ENCODE peak calls at places on chromosomes 6 and 20, in nine cellular contexts. N is CD8-positive, alpha-beta memory T cell; K is heart left ventricle; A is IMR-90; Y is pancreas; G is adrenal gland; V is CD4-positive, alpha-beta memory T cell; M is uterus; F is GM23248. P is an unnamed sample. For H3K4me1 and H3K36me3, the result is how much of the 10 kb centered on the place peaks cover.

GRCh38 chr20:43750774-43751166 is 24.0 kb upstream of the GTSF1L start:
- DNase-seq in K (no peak), V (no peak), A (no peak), M (no peak), G (no peak), N (no peak), F (no peak), Y (no peak), P (no peak)

GRCh38 chr20:4959582-4959981 is 41.7 kb downstream of the SLC23A2 start:
- DNase-seq in M (no peak), N (no peak), A (peak), Y (no peak), F (no peak), G (peak), V (no peak), K (no peak), P (no peak)

GRCh38 chr6:137033828-137034227 is 10.9 kb downstream of the IL20RA start:
- DNase-seq in N (peak), M (no peak), V (peak), K (no peak), Y (no peak), G (no peak), F (no peak), A (no peak), P (no peak)

GRCh38 chr6:168232989-168233874 is 86.3 kb downstream of the DACT2 start:
- DNase-seq in F (no peak), G (no peak), Y (no peak), K (no peak), M (no peak), N (no peak), V (no peak), A (no peak), P (no peak)

GRCh38 chr6:13427838-13428527 is 59.4 kb downstream of the GFOD1 start:
- DNase-seq in N (peak), V (peak), G (no peak), F (no peak), Y (no peak), M (no peak), A (no peak), K (no peak), P (no peak)

GRCh38 chr20:45972500-45973183 is 639 bp upstream of the ZNF335 start:
- DNase-seq in K (no peak), M (no peak), N (no peak), Y (no peak), G (no peak), V (no peak), F (peak), A (no peak), P (no peak)

GRCh38 chr6:133062077-133062476 is 179.1 kb upstream of the EYA4 start:
- DNase-seq in K (no peak), Y (no peak), N (no peak), G (no peak), M (no peak), V (no peak), F (peak), A (peak), P (no peak)

GRCh38 chr20:44092551-44093248 is 94.3 kb downstream of the JPH2 start:
- DNase-seq in A (peak), N (no peak), F (peak), M (no peak), V (peak), Y (no peak), G (no peak), K (no peak), P (no peak)

GRCh38 chr6:2971420-2972218 is at the start of gene SERPINB6:
- DNase-seq in N (peak), K (peak), G (peak), F (peak), Y (peak), M (peak), V (peak), A (peak), P (peak)

GRCh38 chr6:24321538-24322162 is 36.2 kb downstream of the DCDC2 start:
- DNase-seq in Y (no peak), A (no peak), N (no peak), K (no peak), G (no peak), V (no peak), F (peak), M (no peak), P (no peak)

GRCh38 chr6:127811939-127812338 is 88.9 kb downstream of the THEMIS start:
- DNase-seq in M (no peak), N (no peak), Y (no peak), K (no peak), F (no peak), A (no peak), V (no peak), G (no peak), P (no peak)

GRCh38 chr20:51869002-51869401 is 66.7 kb upstream of the SALL4 start:
- DNase-seq in M (no peak), Y (no peak), A (no peak), K (no peak), V (no peak), F (no peak), N (no peak), G (no peak), P (no peak)

GRCh38 chr6:4367643-4368042 is 232.3 kb upstream of the ECI2 start:
- DNase-seq in G (no peak), M (no peak), Y (no peak), V (no peak), N (no peak), A (no peak), F (no peak), K (no peak), P (no peak)

GRCh38 chr20:23832775-23833508 is 6.4 kb upstream of the CST2 start:
- DNase-seq in M (no peak), F (peak), V (no peak), Y (no peak), N (no peak), K (no peak), A (no peak), G (no peak), P (no peak)

GRCh38 chr6:165707067-165707853 is 44.2 kb upstream of the PDE10A start:
- DNase-seq in A (no peak), Y (no peak), M (no peak), G (no peak), V (no peak), N (no peak), K (no peak), F (no peak), P (no peak)

GRCh38 chr20:45399018-45399417 is 9.1 kb upstream of the DBNDD2 start:
- DNase-seq in M (no peak), Y (no peak), K (no peak), N (no peak), F (no peak), G (no peak), A (no peak), V (no peak), P (no peak)

GRCh38 chr6:10248378-10248843 is 166.5 kb downstream of the TFAP2A start:
- DNase-seq in M (no peak), A (peak), G (no peak), F (peak), Y (no peak), K (no peak), V (no peak), N (no peak), P (no peak)

GRCh38 chr20:47577271-47577670 is 75.6 kb downstream of the NCOA3 start:
- DNase-seq in K (no peak), A (no peak), M (no peak), G (no peak), N (no peak), Y (no peak), V (no peak), F (no peak), P (no peak)
- H3K4me1 ChIP-seq in K (half or more), A (under half), M (under half), G (under half), N (under half), Y (half or more), V (half or more), F (under half), P (under half)

GRCh38 chr20:3804781-3805180 is 8.7 kb downstream of the CDC25B start:
- DNase-seq in M (no peak), F (no peak), N (peak), A (no peak), V (no peak), G (no peak), Y (no peak), K (no peak), P (no peak)

GRCh38 chr20:3803289-3803688 is 7.2 kb downstream of the CDC25B start:
- DNase-seq in K (no peak), G (no peak), N (peak), Y (no peak), A (no peak), M (no peak), V (no peak), F (no peak), P (no peak)

GRCh38 chr20:3804254-3804751 is 8.2 kb downstream of the CDC25B start:
- DNase-seq in Y (no peak), G (no peak), M (no peak), V (no peak), K (no peak), A (no peak), F (no peak), N (peak), P (no peak)

GRCh38 chr20:3802524-3803239 is 6.6 kb downstream of the CDC25B start:
- DNase-seq in K (no peak), N (peak), V (no peak), F (no peak), A (no peak), Y (no peak), M (no peak), G (no peak), P (no peak)

DNA sequence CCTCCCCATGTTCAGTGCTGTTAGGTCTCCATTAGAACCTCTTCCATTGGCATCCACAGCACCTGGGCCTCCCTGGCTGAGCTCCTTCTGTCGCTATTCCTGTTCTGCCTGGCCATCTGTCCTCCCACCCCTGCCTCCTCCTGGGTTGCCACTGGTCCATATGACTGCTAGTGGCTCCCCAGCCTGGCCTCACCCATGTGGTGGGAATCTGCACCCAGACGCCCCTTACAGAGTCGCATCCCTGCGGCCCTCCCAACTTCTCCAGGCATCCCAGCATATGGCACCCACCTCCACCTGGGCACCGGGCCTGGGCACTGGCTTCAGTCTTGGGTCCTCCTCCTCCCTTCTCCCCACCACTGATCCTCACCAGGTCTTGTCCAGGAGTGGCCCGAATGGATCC is 7.7 kb downstream of the CDC25B start:
- DNase-seq in A (no peak), Y (no peak), M (no peak), F (no peak), G (no peak), V (no peak), K (no peak), N (peak), P (no peak)
- H3K36me3 ChIP-seq in A (half or more), Y (under half), M (under half), F (under half), G (under half), V (half or more), K (under half), N (half or more), P (under half)

GRCh38 chr6:15421945-15422733 is 176.3 kb downstream of the JARID2 start:
- DNase-seq in N (no peak), Y (no peak), G (no peak), M (no peak), K (no peak), F (no peak), A (no peak), V (no peak), P (no peak)

GRCh38 chr6:15419493-15419892 is 173.6 kb downstream of the JARID2 start:
- DNase-seq in N (no peak), F (no peak), Y (no peak), K (no peak), V (no peak), M (no peak), A (no peak), G (no peak), P (no peak)

GRCh38 chr6:15417811-15418210 is 171.9 kb downstream of the JARID2 start:
- DNase-seq in A (peak), V (no peak), N (no peak), F (peak), K (no peak), G (no peak), Y (no peak), M (no peak), P (no peak)

GRCh38 chr6:15423286-15423957 is 177.6 kb downstream of the JARID2 start:
- DNase-seq in G (no peak), N (no peak), A (no peak), M (no peak), K (no peak), F (peak), V (no peak), Y (no peak), P (no peak)

DNA sequence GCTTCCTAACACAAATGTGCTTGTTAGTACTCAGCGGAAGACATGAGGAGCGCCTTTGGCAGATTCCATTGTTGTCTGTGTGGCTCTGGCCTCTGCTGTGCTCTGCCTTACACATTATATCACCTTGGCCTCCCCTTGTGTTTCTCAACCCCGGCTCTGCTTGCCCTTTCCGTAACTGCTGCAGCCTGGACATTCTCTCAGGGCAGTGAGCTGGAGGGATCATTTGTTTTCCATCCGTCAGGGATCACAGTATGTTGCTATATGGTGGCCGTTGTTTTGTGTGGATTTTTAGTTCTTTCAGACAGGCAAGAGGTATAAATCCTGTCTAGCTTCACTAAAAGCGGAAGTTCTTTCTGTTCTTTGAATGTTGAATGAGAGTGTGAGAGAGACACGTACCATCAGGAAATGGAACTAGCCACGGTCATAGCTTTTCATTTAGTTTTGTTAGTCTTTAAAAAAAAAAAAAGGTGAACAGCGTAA is 175.1 kb downstream of the JARID2 start:
- DNase-seq in A (no peak), V (no peak), K (no peak), M (no peak), N (no peak), Y (no peak), F (no peak), G (no peak), P (no peak)
- H3K4me1 ChIP-seq in A (under half), V (under half), K (under half), M (under half), N (under half), Y (under half), F (under half), G (under half), P (under half)

GRCh38 chr20:62307226-62308101 is 4.7 kb downstream of the ADRM1 start:
- DNase-seq in A (no peak), F (no peak), M (no peak), Y (no peak), N (no peak), G (no peak), V (no peak), K (no peak), P (no peak)

GRCh38 chr20:62306440-62307187 is 3.8 kb downstream of the ADRM1 start:
- DNase-seq in G (no peak), K (no peak), N (no peak), F (no peak), M (no peak), A (no peak), V (no peak), Y (no peak), P (no peak)

GRCh38 chr20:62309198-62309944 is 6.6 kb downstream of the ADRM1 start:
- DNase-seq in A (no peak), M (no peak), G (no peak), N (no peak), F (no peak), K (no peak), Y (no peak), V (no peak), P (no peak)

GRCh38 chr20:62309947-62310756 is 7.4 kb downstream of the ADRM1 start:
- DNase-seq in A (no peak), N (no peak), K (no peak), F (no peak), Y (no peak), G (no peak), V (no peak), M (no peak), P (no peak)

GRCh38 chr20:62308102-62308822 is 5.5 kb downstream of the ADRM1 start:
- DNase-seq in Y (no peak), M (no peak), V (no peak), G (peak), F (no peak), K (no peak), A (no peak), N (no peak), P (peak)
- H3K36me3 ChIP-seq in Y (half or more), M (under half), V (under half), G (half or more), F (under half), K (under half), A (half or more), N (under half), P (under half)

GRCh38 chr20:38110525-38111178 is 54.4 kb downstream of the TGM2 start:
- DNase-seq in F (no peak), G (no peak), K (peak), Y (no peak), A (no peak), V (no peak), M (no peak), N (no peak), P (no peak)
- H3K4me1 ChIP-seq in F (under half), G (under half), K (half or more), Y (under half), A (under half), V (under half), M (under half), N (under half), P (under half)

GRCh38 chr6:160103825-160104100 is 17.9 kb upstream of the SLC22A1 start:
- DNase-seq in N (no peak), Y (no peak), V (no peak), G (no peak), M (no peak), F (no peak), K (no peak), A (no peak), P (no peak)

GRCh38 chr6:160104821-160105517 is 16.6 kb upstream of the SLC22A1 start:
- DNase-seq in V (no peak), F (no peak), M (no peak), Y (no peak), K (no peak), A (no peak), G (no peak), N (no peak), P (no peak)

GRCh38 chr6:160108077-160108476 is 13.5 kb upstream of the SLC22A1 start:
- DNase-seq in K (no peak), V (no peak), G (no peak), N (no peak), A (no peak), F (no peak), M (no peak), Y (no peak), P (no peak)

GRCh38 chr6:160106701-160107100 is 14.9 kb upstream of the SLC22A1 start:
- DNase-seq in A (no peak), F (no peak), K (no peak), N (no peak), M (no peak), G (no peak), Y (no peak), V (no peak), P (peak)

DNA sequence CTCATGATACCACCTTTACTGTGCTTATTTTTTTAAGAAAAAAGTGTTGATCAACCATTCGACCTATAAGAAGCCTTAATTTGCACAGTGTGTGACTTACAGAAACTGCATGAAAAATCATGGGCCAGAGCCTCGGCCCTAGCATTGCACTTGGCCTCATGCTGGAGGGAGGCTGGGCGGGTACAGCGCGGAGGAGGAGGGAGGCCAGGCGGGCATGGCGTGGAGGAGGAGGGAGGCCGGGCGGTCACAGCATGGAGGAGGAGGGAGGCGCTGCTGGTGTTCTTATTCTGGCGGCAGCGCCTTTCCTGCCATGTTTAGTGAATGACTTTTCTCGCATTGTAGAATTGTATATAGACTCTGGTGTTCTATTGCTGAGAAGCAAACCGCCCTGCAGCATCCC is 15.6 kb upstream of the SLC22A1 start:
- DNase-seq in N (no peak), A (no peak), M (no peak), K (no peak), G (no peak), V (no peak), Y (no peak), F (no peak), P (no peak)
- H3K36me3 ChIP-seq in N (under half), A (half or more), M (under half), K (under half), G (under half), V (under half), Y (under half), F (under half), P (under half)

DNA sequence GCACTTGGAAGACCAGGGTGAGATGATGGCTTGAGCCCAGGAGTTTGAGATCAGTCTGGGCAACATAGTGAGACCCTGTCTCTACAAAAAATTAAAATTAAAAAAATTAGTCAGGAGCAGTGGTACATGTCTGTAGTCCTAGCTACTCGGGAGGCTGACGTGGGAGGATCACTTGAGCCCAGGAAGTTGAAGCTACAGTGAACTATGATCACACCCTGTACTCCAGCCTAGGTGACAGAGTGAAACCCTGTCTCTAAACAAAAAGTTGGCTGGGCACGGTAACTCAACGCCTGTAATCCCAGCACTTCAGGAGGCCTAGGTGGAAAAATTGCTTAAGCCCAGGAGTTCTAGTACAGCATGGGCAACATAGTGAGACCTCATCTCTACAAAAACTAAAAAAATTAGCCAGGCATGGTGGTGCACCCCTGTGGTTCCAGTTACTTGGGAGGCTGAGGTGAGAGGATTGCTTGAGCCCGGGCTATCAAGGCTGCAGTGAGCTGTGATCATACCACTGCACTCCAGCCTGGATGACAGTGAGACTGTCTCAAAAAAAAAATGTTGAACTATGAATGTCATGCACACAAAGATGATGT is 60.8 kb upstream of the MYL9 start:
- DNase-seq in V (no peak), F (no peak), Y (no peak), G (no peak), K (no peak), A (no peak), N (no peak), M (no peak), P (no peak)
- H3K4me1 ChIP-seq in V (under half), F (half or more), Y (half or more), G (under half), K (half or more), A (under half), N (under half), M (under half), P (under half)

GRCh38 chr6:144460224-144461095 is 175.3 kb downstream of the UTRN start:
- DNase-seq in V (peak), N (no peak), A (no peak), M (no peak), F (no peak), G (no peak), K (no peak), Y (no peak), P (no peak)
- H3K36me3 ChIP-seq in V (under half), N (under half), A (under half), M (under half), F (half or more), G (under half), K (under half), Y (under half), P (under half)

P was measured in prostate gland.